ENCODE peak calls at places on chromosomes 4 and X, in seven cellular contexts. One of them, this sample, is unnamed.

GRCh38 chr4:8297691-8298485 is 28.3 kb downstream of the HTRA3 start:
- DNase-seq in kidney: peak
- DNase-seq in transverse colon: peak
- DNase-seq in fibroblast of mammary gland: no peak
- DNase-seq in IMR-90: no peak
- DNase-seq in B cell: no peak
- DNase-seq in fibroblast of pulmonary artery: no peak
- DNase-seq in this sample: no peak

GRCh38 chr4:130368668-130369067 is 1272.7 kb downstream of the C4orf33 start:
- DNase-seq in fibroblast of mammary gland: no peak
- DNase-seq in B cell: no peak
- DNase-seq in IMR-90: no peak
- DNase-seq in kidney: no peak
- DNase-seq in fibroblast of pulmonary artery: no peak
- DNase-seq in transverse colon: no peak
- DNase-seq in this sample: no peak

GRCh38 chr4:81040175-81040659 is 9.7 kb downstream of the BMP3 start:
- DNase-seq in fibroblast of pulmonary artery: peak
- DNase-seq in IMR-90: peak
- DNase-seq in kidney: no peak
- DNase-seq in fibroblast of mammary gland: peak
- DNase-seq in B cell: peak
- DNase-seq in transverse colon: no peak
- DNase-seq in this sample: peak

GRCh38 chr4:38989487-38989886 is 42.7 kb downstream of the TMEM156 start:
- DNase-seq in IMR-90: peak
- DNase-seq in transverse colon: no peak
- DNase-seq in fibroblast of pulmonary artery: no peak
- DNase-seq in B cell: no peak
- DNase-seq in kidney: no peak
- DNase-seq in fibroblast of mammary gland: peak
- DNase-seq in this sample: no peak

GRCh38 chr4:54566608-54567007 is 91.1 kb upstream of the KIT start:
- DNase-seq in fibroblast of mammary gland: no peak
- DNase-seq in IMR-90: no peak
- DNase-seq in fibroblast of pulmonary artery: no peak
- DNase-seq in kidney: no peak
- DNase-seq in B cell: no peak
- DNase-seq in transverse colon: peak
- DNase-seq in this sample: no peak

GRCh38 chrX:71301195-71301924 is at the start of gene ITGB1BP2:
- DNase-seq in fibroblast of mammary gland: peak
- DNase-seq in fibroblast of pulmonary artery: peak
- DNase-seq in IMR-90: peak
- DNase-seq in B cell: no peak
- DNase-seq in kidney: no peak
- DNase-seq in transverse colon: no peak
- DNase-seq in this sample: no peak

GRCh38 chrX:2664497-2664896 is 26.6 kb upstream of the CD99 start:
- DNase-seq in fibroblast of mammary gland: peak
- DNase-seq in B cell: no peak
- DNase-seq in transverse colon: no peak
- DNase-seq in fibroblast of pulmonary artery: peak
- DNase-seq in IMR-90: peak
- DNase-seq in kidney: no peak
- DNase-seq in this sample: no peak

GRCh38 chr4:125801373-125801772 is 486.6 kb downstream of the FAT4 start:
- DNase-seq in transverse colon: no peak
- DNase-seq in fibroblast of pulmonary artery: no peak
- DNase-seq in kidney: no peak
- DNase-seq in fibroblast of mammary gland: no peak
- DNase-seq in B cell: no peak
- DNase-seq in IMR-90: peak
- DNase-seq in this sample: no peak

GRCh38 chr4:145103496-145103895 is 5.4 kb downstream of the ABCE1 start:
- DNase-seq in kidney: no peak
- DNase-seq in fibroblast of pulmonary artery: no peak
- DNase-seq in IMR-90: no peak
- DNase-seq in fibroblast of mammary gland: no peak
- DNase-seq in B cell: no peak
- DNase-seq in transverse colon: no peak
- DNase-seq in this sample: no peak

GRCh38 chr4:87499415-87500106 is 29.6 kb downstream of the SPARCL1 start:
- DNase-seq in B cell: no peak
- DNase-seq in fibroblast of mammary gland: no peak
- DNase-seq in kidney: no peak
- DNase-seq in transverse colon: no peak
- DNase-seq in fibroblast of pulmonary artery: no peak
- DNase-seq in IMR-90: no peak
- DNase-seq in this sample: peak

GRCh38 chr4:158823461-158823873 is 54.6 kb downstream of the FNIP2 start:
- DNase-seq in fibroblast of pulmonary artery: peak
- DNase-seq in B cell: no peak
- DNase-seq in transverse colon: no peak
- DNase-seq in IMR-90: peak
- DNase-seq in fibroblast of mammary gland: peak
- DNase-seq in kidney: no peak
- DNase-seq in this sample: no peak

GRCh38 chr4:2042207-2042946 is 16.8 kb upstream of the NAT8L start:
- DNase-seq in B cell: peak
- DNase-seq in kidney: peak
- DNase-seq in fibroblast of mammary gland: no peak
- DNase-seq in fibroblast of pulmonary artery: no peak
- DNase-seq in IMR-90: no peak
- DNase-seq in transverse colon: peak
- DNase-seq in this sample: peak

GRCh38 chrX:55056820-55057690 is 17.8 kb upstream of the PAGE2B start:
- DNase-seq in transverse colon: no peak
- DNase-seq in fibroblast of mammary gland: peak
- DNase-seq in kidney: no peak
- DNase-seq in IMR-90: peak
- DNase-seq in fibroblast of pulmonary artery: peak
- DNase-seq in B cell: no peak
- DNase-seq in this sample: no peak

GRCh38 chr4:152118819-152119553 is 358.2 kb upstream of the GATB start:
- DNase-seq in fibroblast of pulmonary artery: no peak
- DNase-seq in IMR-90: no peak
- DNase-seq in transverse colon: no peak
- DNase-seq in fibroblast of mammary gland: no peak
- DNase-seq in B cell: no peak
- DNase-seq in kidney: no peak
- DNase-seq in this sample: no peak

GRCh38 chr4:76251448-76252270 is at the start of gene FAM47E:
- DNase-seq in B cell: peak
- DNase-seq in fibroblast of mammary gland: peak
- DNase-seq in IMR-90: peak
- DNase-seq in transverse colon: peak
- DNase-seq in kidney: peak
- DNase-seq in fibroblast of pulmonary artery: peak
- DNase-seq in this sample: peak

GRCh38 chrX:51002160-51002632 is 91.7 kb downstream of the BMP15 start:
- DNase-seq in fibroblast of mammary gland: peak
- DNase-seq in transverse colon: no peak
- DNase-seq in B cell: no peak
- DNase-seq in IMR-90: no peak
- DNase-seq in fibroblast of pulmonary artery: no peak
- DNase-seq in kidney: no peak
- DNase-seq in this sample: no peak

GRCh38 chrX:154750301-154751120 is at the start of gene GAB3:
- DNase-seq in fibroblast of mammary gland: no peak
- DNase-seq in IMR-90: peak
- DNase-seq in fibroblast of pulmonary artery: peak
- DNase-seq in B cell: peak
- DNase-seq in kidney: peak
- DNase-seq in transverse colon: peak
- DNase-seq in this sample: peak

GRCh38 chr4:185811509-185812364 is at the start of gene SORBS2:
- DNase-seq in IMR-90: peak
- DNase-seq in kidney: peak
- DNase-seq in transverse colon: peak
- DNase-seq in B cell: peak
- DNase-seq in fibroblast of mammary gland: peak
- DNase-seq in fibroblast of pulmonary artery: peak
- DNase-seq in this sample: peak

GRCh38 chrX:101430457-101431078 is 22.5 kb downstream of the HNRNPH2 start:
- DNase-seq in IMR-90: peak
- DNase-seq in kidney: no peak
- DNase-seq in fibroblast of mammary gland: peak
- DNase-seq in fibroblast of pulmonary artery: no peak
- DNase-seq in transverse colon: no peak
- DNase-seq in B cell: no peak
- DNase-seq in this sample: peak

GRCh38 chr4:20251061-20251795 is 477 bp upstream of the SLIT2 start:
- DNase-seq in fibroblast of pulmonary artery: peak
- DNase-seq in IMR-90: peak
- DNase-seq in fibroblast of mammary gland: no peak
- DNase-seq in kidney: no peak
- DNase-seq in transverse colon: no peak
- DNase-seq in B cell: no peak
- DNase-seq in this sample: no peak

GRCh38 chrX:108071578-108071977 is 19.8 kb downstream of the PSMD10 start:
- DNase-seq in IMR-90: no peak
- DNase-seq in B cell: no peak
- DNase-seq in fibroblast of mammary gland: no peak
- DNase-seq in transverse colon: no peak
- DNase-seq in fibroblast of pulmonary artery: no peak
- DNase-seq in kidney: no peak
- DNase-seq in this sample: no peak

GRCh38 chrX:18220786-18221185 is at the start of gene BEND2:
- DNase-seq in B cell: no peak
- DNase-seq in transverse colon: no peak
- DNase-seq in fibroblast of pulmonary artery: no peak
- DNase-seq in IMR-90: no peak
- DNase-seq in kidney: no peak
- DNase-seq in fibroblast of mammary gland: no peak
- DNase-seq in this sample: no peak
- TF ChIP-seq CTCF in B cell: no peak
- TF ChIP-seq CTCF in transverse colon: no peak
- TF ChIP-seq CTCF in fibroblast of pulmonary artery: no peak
- TF ChIP-seq CTCF in IMR-90: no peak
- TF ChIP-seq CTCF in kidney: no peak
- TF ChIP-seq CTCF in fibroblast of mammary gland: no peak
- TF ChIP-seq CTCF in this sample: no peak

DNA sequence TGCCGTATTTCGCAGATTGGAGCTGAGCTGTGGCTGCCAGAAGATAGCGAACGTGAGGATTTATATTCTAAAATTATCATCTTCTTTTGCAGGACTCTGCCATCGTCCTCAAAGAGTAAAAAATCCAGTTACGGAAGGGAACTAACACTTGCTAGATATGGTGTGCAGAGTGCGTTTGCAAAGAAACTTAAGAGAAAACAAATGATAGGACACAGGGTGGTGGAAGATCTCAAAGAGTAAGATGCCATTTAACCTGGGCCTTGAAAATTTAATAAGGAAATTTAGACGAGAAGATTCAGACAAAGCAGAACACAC is 566 bp downstream of the LARP7 start:
- DNase-seq in transverse colon: no peak
- DNase-seq in fibroblast of pulmonary artery: no peak
- DNase-seq in IMR-90: no peak
- DNase-seq in fibroblast of mammary gland: no peak
- DNase-seq in kidney: no peak
- DNase-seq in B cell: no peak
- DNase-seq in this sample: no peak
- TF ChIP-seq CTCF in transverse colon: no peak
- TF ChIP-seq CTCF in fibroblast of pulmonary artery: no peak
- TF ChIP-seq CTCF in IMR-90: no peak
- TF ChIP-seq CTCF in fibroblast of mammary gland: no peak
- TF ChIP-seq CTCF in kidney: no peak
- TF ChIP-seq CTCF in B cell: peak
- TF ChIP-seq CTCF in this sample: no peak

GRCh38 chr4:18203936-18204335 is 182.4 kb upstream of the LCORL start:
- DNase-seq in kidney: no peak
- DNase-seq in IMR-90: no peak
- DNase-seq in B cell: no peak
- DNase-seq in transverse colon: no peak
- DNase-seq in fibroblast of pulmonary artery: no peak
- DNase-seq in fibroblast of mammary gland: no peak
- DNase-seq in this sample: no peak

GRCh38 chr4:18214656-18215055 is 193.1 kb upstream of the LCORL start:
- DNase-seq in IMR-90: no peak
- DNase-seq in B cell: no peak
- DNase-seq in kidney: no peak
- DNase-seq in fibroblast of mammary gland: no peak
- DNase-seq in fibroblast of pulmonary artery: no peak
- DNase-seq in transverse colon: no peak
- DNase-seq in this sample: no peak

GRCh38 chr4:18213576-18214198 is 192.1 kb upstream of the LCORL start:
- DNase-seq in fibroblast of mammary gland: no peak
- DNase-seq in transverse colon: no peak
- DNase-seq in fibroblast of pulmonary artery: no peak
- DNase-seq in IMR-90: no peak
- DNase-seq in kidney: no peak
- DNase-seq in B cell: no peak
- DNase-seq in this sample: no peak

DNA sequence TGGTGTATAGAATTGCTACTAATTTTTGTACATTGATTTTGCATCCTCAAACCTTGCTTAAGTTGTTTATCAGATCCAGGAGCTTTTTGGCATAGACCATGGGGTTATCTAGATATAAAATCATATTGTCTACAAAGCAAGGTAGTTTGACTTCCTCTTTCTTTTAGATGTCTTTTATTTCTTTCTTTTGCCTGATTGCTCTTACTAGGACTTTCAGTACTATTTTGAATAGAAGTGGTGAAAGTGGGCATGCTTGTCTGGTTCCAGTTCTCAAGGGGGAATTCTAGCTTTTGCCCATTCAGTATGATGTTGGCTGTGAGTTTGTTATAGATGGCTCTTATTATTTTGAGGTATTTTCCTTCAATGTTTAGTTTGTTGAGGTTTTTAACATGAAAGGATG is 187.9 kb upstream of the LCORL start:
- DNase-seq in B cell: no peak
- DNase-seq in IMR-90: no peak
- DNase-seq in kidney: no peak
- DNase-seq in transverse colon: no peak
- DNase-seq in fibroblast of pulmonary artery: no peak
- DNase-seq in fibroblast of mammary gland: no peak
- DNase-seq in this sample: no peak
- TF ChIP-seq CTCF in B cell: no peak
- TF ChIP-seq CTCF in IMR-90: no peak
- TF ChIP-seq CTCF in kidney: no peak
- TF ChIP-seq CTCF in transverse colon: no peak
- TF ChIP-seq CTCF in fibroblast of pulmonary artery: no peak
- TF ChIP-seq CTCF in fibroblast of mammary gland: no peak
- TF ChIP-seq CTCF in this sample: no peak

GRCh38 chrX:70092247-70092646 is 30.0 kb downstream of the OTUD6A start:
- DNase-seq in fibroblast of mammary gland: no peak
- DNase-seq in B cell: no peak
- DNase-seq in fibroblast of pulmonary artery: no peak
- DNase-seq in IMR-90: no peak
- DNase-seq in kidney: no peak
- DNase-seq in transverse colon: no peak
- DNase-seq in this sample: no peak

GRCh38 chrX:70096052-70096451 is 33.8 kb downstream of the OTUD6A start:
- DNase-seq in kidney: no peak
- DNase-seq in transverse colon: no peak
- DNase-seq in fibroblast of pulmonary artery: peak
- DNase-seq in fibroblast of mammary gland: peak
- DNase-seq in IMR-90: peak
- DNase-seq in B cell: no peak
- DNase-seq in this sample: no peak
- TF ChIP-seq CTCF in kidney: no peak
- TF ChIP-seq CTCF in transverse colon: no peak
- TF ChIP-seq CTCF in fibroblast of pulmonary artery: peak
- TF ChIP-seq CTCF in fibroblast of mammary gland: peak
- TF ChIP-seq CTCF in IMR-90: peak
- TF ChIP-seq CTCF in B cell: no peak
- TF ChIP-seq CTCF in this sample: no peak

This sample was measured in GM20000.